ENCODE peak calls at places on chromosomes 2 and 18, in six cellular contexts. Z is activated naive CD4-positive, alpha-beta T cell treated with Interleukin-2 at 50 U/mL for 16 hours; Y is mucosa of gallbladder; D is AG10803; T is BJ; L is heart right ventricle. B is an unnamed sample.

GRCh38 chr2:18623782-18624181 is 34.4 kb upstream of the NT5C1B start:
- DNase-seq in T (no peak), D (peak; percentile 67), L (no peak), Z (no peak), Y (no peak), B (no peak)

GRCh38 chr2:165558832-165559231 is 89.3 kb downstream of the CSRNP3 start:
- DNase-seq in T (no peak), Z (no peak), Y (no peak), L (no peak), D (no peak), B (no peak)

GRCh38 chr2:36960005-36960675 is 6.2 kb downstream of the STRN start:
- DNase-seq in D (no peak), Z (no peak), T (no peak), L (no peak), Y (no peak), B (no peak)

GRCh38 chr2:151040036-151040435 is 221.6 kb downstream of the RBM43 start:
- DNase-seq in T (no peak), Y (no peak), Z (no peak), L (no peak), D (peak; percentile 91), B (no peak)

GRCh38 chr2:236862961-236863728 is 222.5 kb upstream of the COPS8 start:
- DNase-seq in D (peak; percentile 98), T (peak; percentile 90), L (no peak), Z (no peak), Y (no peak), B (no peak)

GRCh38 chr2:66899109-66899508 is 464.2 kb downstream of the MEIS1 start:
- DNase-seq in L (no peak), Z (no peak), T (no peak), D (no peak), Y (no peak), B (no peak)

GRCh38 chr2:177164584-177165052 is 48.0 kb upstream of the HNRNPA3 start:
- DNase-seq in L (peak; percentile 81), T (peak; percentile 35), Z (peak; percentile 79), D (peak; percentile 74), Y (peak; percentile 86), B (peak; percentile 85)

GRCh38 chr2:21035282-21035973 is 8.4 kb downstream of the APOB start:
- DNase-seq in Y (no peak), T (no peak), L (no peak), Z (no peak), D (no peak), B (no peak)

GRCh38 chr2:42613281-42614064 is 45.0 kb downstream of the MTA3 start:
- DNase-seq in D (no peak), Y (no peak), T (no peak), L (no peak), Z (no peak), B (no peak)

GRCh38 chr2:60285476-60286316 is 267.8 kb downstream of the BCL11A start:
- DNase-seq in Z (no peak), L (no peak), Y (no peak), D (no peak), T (no peak), B (no peak)

GRCh38 chr2:22360735-22361374 is 1024.1 kb upstream of the KLHL29 start:
- DNase-seq in D (no peak), L (no peak), Z (no peak), Y (no peak), T (no peak), B (no peak)

GRCh38 chr18:76149728-76150127 is 345.3 kb downstream of the ZNF516 start:
- DNase-seq in T (no peak), D (no peak), Z (no peak), Y (no peak), L (no peak), B (no peak)

GRCh38 chr2:160581035-160581434 is 87.4 kb upstream of the RBMS1 start:
- DNase-seq in Z (no peak), T (no peak), Y (no peak), D (peak; percentile 25), L (no peak), B (no peak)

GRCh38 chr2:109129356-109129920 is 433 bp downstream of the SH3RF3 start:
- DNase-seq in Y (no peak), D (peak; percentile 42), T (no peak), L (peak; percentile 53), Z (peak; percentile 16), B (no peak)

GRCh38 chr2:58428286-58428552 is 187.1 kb upstream of the FANCL start:
- DNase-seq in Y (no peak), L (no peak), T (no peak), Z (no peak), D (no peak), B (peak; percentile 13)

GRCh38 chr18:49247786-49248185 is 212.7 kb downstream of the DYM start:
- DNase-seq in Z (no peak), Y (no peak), T (no peak), L (no peak), D (peak; percentile 60), B (no peak)

GRCh38 chr2:227772197-227772661 is 26.5 kb downstream of the SCYGR8 start:
- DNase-seq in T (no peak), L (no peak), D (no peak), Y (no peak), Z (no peak), B (no peak)

GRCh38 chr2:172571245-172571644 is 15.4 kb downstream of the PDK1 start:
- DNase-seq in T (no peak), L (no peak), Z (no peak), Y (no peak), D (no peak), B (no peak)